ENCODE peak calls at places on chromosomes 1 and 21, in four cellular contexts. One of them, this sample, is unnamed.

GRCh38 chr1:155178441-155179106 is 4.9 kb downstream of the TRIM46 start:
- DNase-seq in GM12878: no peak
- DNase-seq in fibroblast of lung: no peak
- DNase-seq in A673: no peak
- DNase-seq in this sample: no peak

GRCh38 chr1:218656301-218657037 is 311.3 kb downstream of the TGFB2 start:
- DNase-seq in GM12878: no peak
- DNase-seq in A673: no peak
- DNase-seq in fibroblast of lung: peak; percentile 67
- DNase-seq in this sample: no peak

GRCh38 chr1:111690306-111690617 is 48.9 kb downstream of the INKA2 start:
- DNase-seq in A673: peak; percentile 92
- DNase-seq in fibroblast of lung: peak; percentile 94
- DNase-seq in GM12878: no peak
- DNase-seq in this sample: no peak

GRCh38 chr21:32597205-32597604 is 11.9 kb upstream of the TCP10L start:
- DNase-seq in GM12878: no peak
- DNase-seq in A673: peak; percentile 8
- DNase-seq in fibroblast of lung: peak; percentile 96
- DNase-seq in this sample: no peak

GRCh38 chr1:2229921-2230700 is 2.0 kb downstream of the SKI start:
- DNase-seq in GM12878: no peak
- DNase-seq in A673: peak; percentile 54
- DNase-seq in fibroblast of lung: peak; percentile 65
- DNase-seq in this sample: no peak

GRCh38 chr1:32886012-32886827 is at the start of gene HPCA:
- DNase-seq in A673: peak; percentile 69
- DNase-seq in GM12878: no peak
- DNase-seq in fibroblast of lung: peak; percentile 49
- DNase-seq in this sample: peak; percentile 84

GRCh38 chr21:37758997-37759396 is 157.3 kb downstream of the KCNJ6 start:
- DNase-seq in GM12878: no peak
- DNase-seq in A673: no peak
- DNase-seq in fibroblast of lung: peak; percentile 47
- DNase-seq in this sample: peak; percentile 79

GRCh38 chr21:33212159-33212851 is 17.4 kb upstream of the IFNAR2 start:
- DNase-seq in fibroblast of lung: peak; percentile 70
- DNase-seq in A673: no peak
- DNase-seq in GM12878: no peak
- DNase-seq in this sample: no peak

GRCh38 chr1:34060901-34061415 is 104.1 kb downstream of the CSMD2 start:
- DNase-seq in A673: no peak
- DNase-seq in fibroblast of lung: peak; percentile 37
- DNase-seq in GM12878: no peak
- DNase-seq in this sample: no peak

GRCh38 chr1:66938618-66939017 is 13.8 kb downstream of the MIER1 start:
- DNase-seq in A673: no peak
- DNase-seq in GM12878: no peak
- DNase-seq in fibroblast of lung: peak; percentile 68
- DNase-seq in this sample: no peak

GRCh38 chr1:118692143-118692542 is 296.0 kb downstream of the TBX15 start:
- DNase-seq in GM12878: no peak
- DNase-seq in fibroblast of lung: no peak
- DNase-seq in A673: no peak
- DNase-seq in this sample: no peak

GRCh38 chr21:15282666-15283065 is 217.9 kb upstream of the NRIP1 start:
- DNase-seq in A673: no peak
- DNase-seq in fibroblast of lung: peak; percentile 29
- DNase-seq in GM12878: no peak
- DNase-seq in this sample: no peak

GRCh38 chr1:23029337-23029736 is 10.1 kb downstream of the KDM1A start:
- DNase-seq in fibroblast of lung: no peak
- DNase-seq in A673: no peak
- DNase-seq in GM12878: no peak
- DNase-seq in this sample: no peak

GRCh38 chr1:116571215-116571919 is 541 bp upstream of the CD58 start:
- DNase-seq in GM12878: no peak
- DNase-seq in A673: no peak
- DNase-seq in fibroblast of lung: no peak
- DNase-seq in this sample: no peak

GRCh38 chr1:100187912-100188311 is 9.9 kb upstream of the LRRC39 start:
- DNase-seq in A673: peak; percentile 43
- DNase-seq in GM12878: no peak
- DNase-seq in fibroblast of lung: peak; percentile 70
- DNase-seq in this sample: no peak

GRCh38 chr21:35664683-35665082 is 395.6 kb downstream of the SETD4 start:
- DNase-seq in GM12878: peak; percentile 11
- DNase-seq in A673: no peak
- DNase-seq in fibroblast of lung: peak; percentile 91
- DNase-seq in this sample: no peak

GRCh38 chr1:8094481-8095241 is 68.6 kb upstream of the ERRFI1 start:
- DNase-seq in fibroblast of lung: peak; percentile 88
- DNase-seq in A673: no peak
- DNase-seq in GM12878: no peak
- DNase-seq in this sample: no peak

GRCh38 chr1:206761369-206761768 is 9.2 kb upstream of the IL19 start:
- DNase-seq in fibroblast of lung: no peak
- DNase-seq in GM12878: no peak
- DNase-seq in A673: no peak
- DNase-seq in this sample: no peak

GRCh38 chr1:220787069-220787614 is 429 bp downstream of the MTARC1 start:
- DNase-seq in GM12878: no peak
- DNase-seq in fibroblast of lung: no peak
- DNase-seq in A673: no peak
- DNase-seq in this sample: peak; percentile 67

GRCh38 chr1:199791495-199791894 is 236.0 kb upstream of the NR5A2 start:
- DNase-seq in fibroblast of lung: no peak
- DNase-seq in A673: no peak
- DNase-seq in GM12878: no peak
- DNase-seq in this sample: no peak

GRCh38 chr1:85822696-85823095 is 114.5 kb upstream of the ZNHIT6 start:
- DNase-seq in GM12878: no peak
- DNase-seq in fibroblast of lung: no peak
- DNase-seq in A673: no peak
- DNase-seq in this sample: no peak

GRCh38 chr1:222048030-222048632 is 306.2 kb upstream of the DUSP10 start:
- DNase-seq in fibroblast of lung: peak; percentile 90
- DNase-seq in GM12878: peak; percentile 54
- DNase-seq in A673: no peak
- DNase-seq in this sample: no peak

GRCh38 chr1:162536511-162536910 is 25.0 kb upstream of the UAP1 start:
- DNase-seq in A673: no peak
- DNase-seq in fibroblast of lung: peak; percentile 85
- DNase-seq in GM12878: no peak
- DNase-seq in this sample: no peak

GRCh38 chr1:230140221-230141001 is 73.4 kb downstream of the GALNT2 start:
- DNase-seq in A673: peak; percentile 64
- DNase-seq in fibroblast of lung: peak; percentile 64
- DNase-seq in GM12878: no peak
- DNase-seq in this sample: no peak

GRCh38 chr21:28247454-28248020 is 745.1 kb downstream of the LTN1 start:
- DNase-seq in GM12878: no peak
- DNase-seq in fibroblast of lung: no peak
- DNase-seq in A673: no peak
- DNase-seq in this sample: no peak

GRCh38 chr1:210748796-210749195 is 385.2 kb downstream of the KCNH1 start:
- DNase-seq in GM12878: no peak
- DNase-seq in A673: no peak
- DNase-seq in fibroblast of lung: no peak
- DNase-seq in this sample: no peak

GRCh38 chr21:45424854-45425795 is 20.2 kb downstream of the COL18A1 start:
- DNase-seq in fibroblast of lung: no peak
- DNase-seq in A673: no peak
- DNase-seq in GM12878: no peak
- DNase-seq in this sample: no peak

GRCh38 chr21:45421846-45422775 is 17.1 kb downstream of the COL18A1 start:
- DNase-seq in GM12878: no peak
- DNase-seq in A673: no peak
- DNase-seq in fibroblast of lung: no peak
- DNase-seq in this sample: no peak

GRCh38 chr21:45421071-45421845 is 16.3 kb downstream of the COL18A1 start:
- DNase-seq in A673: no peak
- DNase-seq in fibroblast of lung: no peak
- DNase-seq in GM12878: no peak
- DNase-seq in this sample: no peak

GRCh38 chr21:45423968-45424853 is 19.2 kb downstream of the COL18A1 start:
- DNase-seq in fibroblast of lung: no peak
- DNase-seq in GM12878: no peak
- DNase-seq in A673: no peak
- DNase-seq in this sample: no peak

GRCh38 chr21:45423201-45423955 is 18.4 kb downstream of the COL18A1 start:
- DNase-seq in A673: no peak
- DNase-seq in GM12878: no peak
- DNase-seq in fibroblast of lung: no peak
- DNase-seq in this sample: no peak
- H3K27ac ChIP-seq in A673: no peak overlapping the region
- H3K27ac ChIP-seq in GM12878: no peak overlapping the region
- H3K27ac ChIP-seq in fibroblast of lung: no peak overlapping the region
- H3K27ac ChIP-seq in this sample: no peak overlapping the region

GRCh38 chr1:53071167-53071865 is 9.3 kb downstream of the PODN start:
- DNase-seq in fibroblast of lung: no peak
- DNase-seq in GM12878: no peak
- DNase-seq in A673: no peak
- DNase-seq in this sample: no peak
- H3K4me1 ChIP-seq in fibroblast of lung: peaks cover 5% of the 10 kb centered on the region
- H3K4me1 ChIP-seq in GM12878: no peaks in the 10 kb centered on the region
- H3K4me1 ChIP-seq in A673: no peaks in the 10 kb centered on the region
- H3K4me1 ChIP-seq in this sample: no peaks in the 10 kb centered on the region

DNA sequence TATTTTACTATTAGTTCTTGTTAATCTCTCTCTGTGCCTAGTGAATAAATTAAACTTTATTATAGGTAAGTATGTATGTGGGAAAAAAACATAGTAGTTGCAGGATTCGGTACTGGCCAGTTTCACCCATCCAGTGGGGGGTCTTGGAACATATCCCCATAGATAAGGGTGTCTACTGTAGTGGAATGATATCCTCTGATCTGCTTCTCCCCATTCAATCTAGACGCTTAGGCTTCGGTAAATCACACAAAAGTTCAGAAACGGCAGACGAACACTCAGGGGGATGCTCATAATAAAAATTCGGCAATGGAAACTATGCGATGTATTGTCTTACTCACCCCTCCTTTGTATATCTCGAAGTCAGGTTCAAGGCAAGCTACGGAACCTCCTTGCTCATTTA is 232.9 kb upstream of the COA6 start:
- DNase-seq in GM12878: no peak
- DNase-seq in fibroblast of lung: peak; percentile 33
- DNase-seq in A673: no peak
- DNase-seq in this sample: no peak
- H3K27ac ChIP-seq in GM12878: no peak overlapping the region
- H3K27ac ChIP-seq in fibroblast of lung: no peak overlapping the region
- H3K27ac ChIP-seq in A673: no peak overlapping the region
- H3K27ac ChIP-seq in this sample: no peak overlapping the region

DNA sequence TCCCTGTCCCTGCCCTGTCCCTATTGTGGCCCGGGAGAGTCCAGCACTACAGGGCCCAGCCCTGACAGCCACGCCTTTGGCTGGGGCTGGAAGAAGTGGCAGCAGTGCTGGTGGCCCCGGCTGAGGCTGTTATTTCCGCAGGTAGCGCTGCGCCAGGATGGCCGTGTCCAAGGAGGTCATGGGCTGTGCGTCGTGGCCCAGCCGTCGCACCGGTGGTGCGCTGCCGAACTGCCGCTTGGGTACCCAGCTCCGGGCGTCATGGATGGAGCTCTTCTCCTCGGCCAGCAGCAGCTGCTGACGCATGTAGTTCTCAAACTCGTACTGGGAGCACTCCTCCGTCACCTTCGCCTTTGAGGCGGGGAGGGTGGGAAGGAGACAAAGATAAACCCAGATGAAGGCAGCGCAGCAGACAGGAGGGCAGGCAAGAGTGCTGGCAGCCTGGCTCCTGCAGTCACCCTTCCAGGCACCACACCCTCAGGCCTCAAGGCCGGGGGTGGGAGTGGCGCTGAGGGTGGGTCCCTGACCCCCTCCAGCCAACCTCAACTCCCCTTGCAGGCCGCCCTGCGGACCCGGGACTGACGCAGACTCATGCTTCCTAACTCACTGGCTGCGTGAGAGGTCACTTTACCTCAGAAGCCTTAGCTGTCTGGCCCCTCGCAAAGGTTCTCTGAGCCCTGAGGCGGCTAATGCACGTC is 18.3 kb upstream of the EVA1B start:
- DNase-seq in fibroblast of lung: no peak
- DNase-seq in GM12878: no peak
- DNase-seq in A673: no peak
- DNase-seq in this sample: no peak
- H3K4me1 ChIP-seq in fibroblast of lung: peaks cover 13% of the 10 kb centered on the region
- H3K4me1 ChIP-seq in GM12878: no peaks in the 10 kb centered on the region
- H3K4me1 ChIP-seq in A673: no peaks in the 10 kb centered on the region
- H3K4me1 ChIP-seq in this sample: no peaks in the 10 kb centered on the region

DNA sequence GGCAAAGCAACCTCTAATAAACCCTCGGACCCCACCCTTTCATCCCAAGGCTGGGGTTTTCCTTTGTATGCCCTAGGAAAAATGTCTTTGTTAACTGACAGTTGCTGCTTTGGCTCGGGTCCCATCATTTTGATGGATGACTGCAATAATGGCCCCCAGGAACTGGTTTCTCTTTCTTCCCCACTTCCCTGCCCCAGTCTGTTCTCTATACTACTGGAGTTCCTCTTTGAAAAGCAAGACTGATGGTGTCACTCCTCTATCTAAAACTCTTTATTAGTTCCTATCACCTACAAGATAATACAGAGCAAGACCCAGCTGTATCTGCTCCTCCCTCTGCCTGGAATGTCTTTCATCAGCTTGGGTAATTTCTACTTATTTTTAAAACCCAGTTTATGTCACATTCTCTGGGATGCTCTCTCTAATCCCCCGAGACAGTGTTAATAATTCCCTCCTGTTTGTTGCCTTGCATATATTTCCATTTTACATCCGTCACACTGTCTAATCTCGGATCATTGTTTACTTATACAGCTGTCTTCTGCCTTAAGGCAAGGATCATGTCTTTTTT is 16.2 kb downstream of the SLAMF1 start:
- DNase-seq in A673: peak; percentile 62
- DNase-seq in GM12878: no peak
- DNase-seq in fibroblast of lung: no peak
- DNase-seq in this sample: no peak
- H3K27ac ChIP-seq in A673: peak overlapping the region; percentile 44
- H3K27ac ChIP-seq in GM12878: peak overlapping the region; percentile 30
- H3K27ac ChIP-seq in fibroblast of lung: no peak overlapping the region
- H3K27ac ChIP-seq in this sample: no peak overlapping the region

GRCh38 chr1:36151845-36152203 is 2.5 kb upstream of the TRAPPC3 start:
- DNase-seq in GM12878: no peak
- DNase-seq in fibroblast of lung: peak; percentile 40
- DNase-seq in A673: peak; percentile 84
- DNase-seq in this sample: no peak
- H3K4me1 ChIP-seq in GM12878: peaks cover 31% of the 10 kb centered on the region
- H3K4me1 ChIP-seq in fibroblast of lung: peaks cover 26% of the 10 kb centered on the region
- H3K4me1 ChIP-seq in A673: peaks cover 40% of the 10 kb centered on the region
- H3K4me1 ChIP-seq in this sample: no peaks in the 10 kb centered on the region

This sample was measured in H9.